ENCODE peak calls at places on chromosomes 12 and 14, in four cellular contexts. A is SHP77, Q is NCI-H82, V is NCI-H1105 treated with DMSO at 0.1 percent for 48 hours. R is an unnamed sample.

GRCh38 chr12:102781117-102781516 is 135.9 kb downstream of the PAH start:
- DNase-seq in V (no peak), A (no peak), Q (no peak), R (no peak)

GRCh38 chr12:49557187-49557916 is 10.6 kb downstream of the MCRS1 start:
- DNase-seq in V (no peak), A (no peak), Q (no peak), R (no peak)

GRCh38 chr12:110937104-110937641 is 16.8 kb upstream of the MYL2 start:
- DNase-seq in A (no peak), Q (peak; percentile 82), V (no peak), R (peak; percentile 30)

GRCh38 chr12:25752910-25753309 is 199.8 kb upstream of the LMNTD1 start:
- DNase-seq in A (no peak), V (no peak), Q (no peak), R (no peak)

GRCh38 chr14:89391556-89391955 is 25.5 kb downstream of the FOXN3 start:
- DNase-seq in V (no peak), A (no peak), Q (no peak), R (no peak)

GRCh38 chr12:69065804-69066203 is 132.8 kb upstream of the CPM start:
- DNase-seq in V (no peak), Q (peak; percentile 87), A (peak; percentile 3), R (no peak)

GRCh38 chr14:61322011-61322798 is 826 bp downstream of the PRKCH start:
- DNase-seq in Q (no peak), A (no peak), V (no peak), R (no peak)

GRCh38 chr12:57591567-57592325 is 754 bp downstream of the PIP4K2C start:
- DNase-seq in V (no peak), A (peak; percentile 5), Q (peak; percentile 38), R (peak; percentile 2)

GRCh38 chr14:24322672-24323071 is 11.4 kb downstream of the LTB4R start:
- DNase-seq in V (no peak), Q (no peak), A (no peak), R (no peak)

GRCh38 chr12:15605886-15606590 is 183.2 kb downstream of the EPS8 start:
- DNase-seq in Q (no peak), V (no peak), A (no peak), R (no peak)

GRCh38 chr12:8081228-8081920 is 700 bp upstream of the NECAP1 start:
- DNase-seq in A (no peak), V (peak; percentile 41), Q (peak; percentile 16), R (no peak)

GRCh38 chr12:56451147-56451546 is 1.9 kb upstream of the TIMELESS start:
- DNase-seq in Q (no peak), A (no peak), V (no peak), R (no peak)

GRCh38 chr14:35927727-35928126 is 101.6 kb downstream of the BRMS1L start:
- DNase-seq in Q (no peak), V (no peak), A (no peak), R (no peak)

GRCh38 chr14:101707863-101708620 is 53.5 kb upstream of the PPP2R5C start:
- DNase-seq in Q (no peak), V (no peak), A (no peak), R (no peak)

GRCh38 chr12:66594688-66595087 is 84.2 kb downstream of the GRIP1 start:
- DNase-seq in A (no peak), V (no peak), Q (no peak), R (no peak)

GRCh38 chr14:92724516-92725340 is 23.7 kb downstream of the LGMN start:
- DNase-seq in Q (no peak), V (no peak), A (peak; percentile 3), R (peak; percentile 28)

GRCh38 chr12:79262938-79263337 is 398.4 kb downstream of the SYT1 start:
- DNase-seq in Q (no peak), A (no peak), V (no peak), R (no peak)

GRCh38 chr14:73729556-73730265 is 15.5 kb upstream of the PNMA1 start:
- DNase-seq in V (no peak), A (no peak), Q (no peak), R (no peak)

GRCh38 chr14:33056213-33056612 is 117.5 kb downstream of the NPAS3 start:
- DNase-seq in V (no peak), Q (peak; percentile 78), A (no peak), R (no peak)

GRCh38 chr12:27969011-27969900 is 3.3 kb downstream of the PTHLH start:
- DNase-seq in V (peak; percentile 44), Q (peak; percentile 33), A (no peak), R (no peak)

GRCh38 chr14:101878222-101879211 is 85.9 kb upstream of the DYNC1H1 start:
- DNase-seq in Q (no peak), V (no peak), A (no peak), R (no peak)

GRCh38 chr12:125310461-125310860 is 245.2 kb downstream of the AACS start:
- DNase-seq in A (no peak), V (no peak), Q (no peak), R (no peak)

GRCh38 chr12:47776471-47777143 is 3.6 kb downstream of the SLC48A1 start:
- DNase-seq in V (no peak), A (no peak), Q (no peak), R (no peak)

GRCh38 chr12:20383612-20384011 is 15.3 kb downstream of the PDE3A start:
- DNase-seq in Q (peak; percentile 17), V (no peak), A (no peak), R (no peak)

GRCh38 chr14:95659986-95660385 is 26.2 kb upstream of the TCL1B start:
- DNase-seq in Q (no peak), A (no peak), V (no peak), R (no peak)

GRCh38 chr12:115172521-115172920 is 488.5 kb upstream of the TBX3 start:
- DNase-seq in V (no peak), Q (no peak), A (no peak), R (no peak)

GRCh38 chr14:30251017-30251416 is 307.9 kb upstream of the G2E3 start:
- DNase-seq in V (no peak), A (no peak), Q (no peak), R (no peak)

GRCh38 chr14:56195727-56196126 is 77.5 kb downstream of the PELI2 start:
- DNase-seq in V (peak; percentile 29), A (peak; percentile 93), Q (peak; percentile 99), R (peak; percentile 51)

GRCh38 chr12:21697829-21698630 is 40.4 kb upstream of the LDHB start:
- DNase-seq in A (no peak), V (peak; percentile 32), Q (peak; percentile 46), R (peak; percentile 24)

GRCh38 chr12:107400686-107401447 is 284.7 kb upstream of the PWP1 start:
- DNase-seq in V (peak; percentile 56), Q (peak; percentile 69), A (no peak), R (peak; percentile 16)

GRCh38 chr12:268483-268840 is 5.8 kb upstream of the SLC6A13 start:
- DNase-seq in Q (no peak), V (no peak), A (no peak), R (no peak)

GRCh38 chr12:81942588-81942987 is 183.4 kb upstream of the PPFIA2 start:
- DNase-seq in Q (no peak), V (no peak), A (no peak), R (no peak)

GRCh38 chr14:93309430-93309966 is 23.3 kb downstream of the BTBD7 start:
- DNase-seq in V (no peak), Q (no peak), A (no peak), R (no peak)

GRCh38 chr12:53102883-53103807 is at the start of gene SOAT2:
- DNase-seq in A (no peak), Q (no peak), V (no peak), R (no peak)

GRCh38 chr12:47078733-47079364 is 572 bp upstream of the PCED1B start:
- DNase-seq in A (peak; percentile 27), V (peak; percentile 40), Q (peak; percentile 20), R (peak; percentile 49)